ENCODE peak calls at places on chromosome 3, in eight cellular contexts. One of them, this sample, is unnamed.

GRCh38 chr3:65186268-65186667 is 498.5 kb upstream of the ADAMTS9 start:
- DNase-seq in body of pancreas: no peak
- DNase-seq in brain microvascular endothelial cell: no peak
- DNase-seq in uterus: no peak
- DNase-seq in GM13976: no peak
- DNase-seq in fibroblast of mammary gland: no peak
- DNase-seq in CD4-positive, alpha-beta T cell: no peak
- DNase-seq in psoas muscle: no peak
- DNase-seq in this sample: no peak

GRCh38 chr3:138939563-138940241 is 7.2 kb downstream of the FOXL2 start:
- DNase-seq in body of pancreas: no peak
- DNase-seq in fibroblast of mammary gland: no peak
- DNase-seq in CD4-positive, alpha-beta T cell: no peak
- DNase-seq in brain microvascular endothelial cell: no peak
- DNase-seq in psoas muscle: no peak
- DNase-seq in GM13976: no peak
- DNase-seq in uterus: no peak
- DNase-seq in this sample: peak

GRCh38 chr3:34185301-34185700 is 386.9 kb downstream of the PDCD6IP start:
- DNase-seq in GM13976: no peak
- DNase-seq in body of pancreas: no peak
- DNase-seq in uterus: no peak
- DNase-seq in fibroblast of mammary gland: no peak
- DNase-seq in brain microvascular endothelial cell: no peak
- DNase-seq in CD4-positive, alpha-beta T cell: no peak
- DNase-seq in psoas muscle: no peak
- DNase-seq in this sample: no peak

GRCh38 chr3:185308126-185308754 is 54.4 kb upstream of the EHHADH start:
- DNase-seq in brain microvascular endothelial cell: peak
- DNase-seq in fibroblast of mammary gland: peak
- DNase-seq in CD4-positive, alpha-beta T cell: no peak
- DNase-seq in uterus: no peak
- DNase-seq in body of pancreas: peak
- DNase-seq in GM13976: peak
- DNase-seq in psoas muscle: no peak
- DNase-seq in this sample: no peak

GRCh38 chr3:192727032-192727847 is at the start of gene FGF12:
- DNase-seq in GM13976: peak
- DNase-seq in fibroblast of mammary gland: peak
- DNase-seq in CD4-positive, alpha-beta T cell: no peak
- DNase-seq in uterus: peak
- DNase-seq in brain microvascular endothelial cell: peak
- DNase-seq in psoas muscle: peak
- DNase-seq in body of pancreas: peak
- DNase-seq in this sample: no peak

GRCh38 chr3:102360211-102360610 is 74.6 kb upstream of the ZPLD1 start:
- DNase-seq in uterus: no peak
- DNase-seq in GM13976: no peak
- DNase-seq in CD4-positive, alpha-beta T cell: no peak
- DNase-seq in body of pancreas: no peak
- DNase-seq in psoas muscle: no peak
- DNase-seq in brain microvascular endothelial cell: no peak
- DNase-seq in fibroblast of mammary gland: no peak
- DNase-seq in this sample: no peak

GRCh38 chr3:152610621-152611020 is 224.3 kb upstream of the P2RY1 start:
- DNase-seq in uterus: no peak
- DNase-seq in body of pancreas: no peak
- DNase-seq in psoas muscle: no peak
- DNase-seq in GM13976: no peak
- DNase-seq in brain microvascular endothelial cell: no peak
- DNase-seq in fibroblast of mammary gland: no peak
- DNase-seq in CD4-positive, alpha-beta T cell: no peak
- DNase-seq in this sample: no peak

GRCh38 chr3:71453822-71454512 is 129.6 kb downstream of the FOXP1 start:
- DNase-seq in brain microvascular endothelial cell: no peak
- DNase-seq in psoas muscle: no peak
- DNase-seq in CD4-positive, alpha-beta T cell: no peak
- DNase-seq in fibroblast of mammary gland: no peak
- DNase-seq in body of pancreas: no peak
- DNase-seq in GM13976: no peak
- DNase-seq in uterus: no peak
- DNase-seq in this sample: no peak

GRCh38 chr3:188926141-188926540 is 245.6 kb upstream of the TPRG1 start:
- DNase-seq in fibroblast of mammary gland: peak
- DNase-seq in CD4-positive, alpha-beta T cell: no peak
- DNase-seq in uterus: no peak
- DNase-seq in brain microvascular endothelial cell: no peak
- DNase-seq in body of pancreas: no peak
- DNase-seq in psoas muscle: no peak
- DNase-seq in GM13976: no peak
- DNase-seq in this sample: no peak

GRCh38 chr3:52017467-52018065 is 21.9 kb upstream of the RPL29 start:
- DNase-seq in psoas muscle: peak
- DNase-seq in fibroblast of mammary gland: no peak
- DNase-seq in uterus: no peak
- DNase-seq in CD4-positive, alpha-beta T cell: no peak
- DNase-seq in brain microvascular endothelial cell: no peak
- DNase-seq in body of pancreas: no peak
- DNase-seq in GM13976: no peak
- DNase-seq in this sample: no peak

GRCh38 chr3:52015431-52016256 is 19.9 kb upstream of the RPL29 start:
- DNase-seq in body of pancreas: no peak
- DNase-seq in brain microvascular endothelial cell: no peak
- DNase-seq in fibroblast of mammary gland: no peak
- DNase-seq in CD4-positive, alpha-beta T cell: no peak
- DNase-seq in uterus: no peak
- DNase-seq in psoas muscle: no peak
- DNase-seq in GM13976: no peak
- DNase-seq in this sample: no peak

GRCh38 chr3:52013802-52014598 is 18.3 kb upstream of the RPL29 start:
- DNase-seq in psoas muscle: no peak
- DNase-seq in GM13976: no peak
- DNase-seq in fibroblast of mammary gland: no peak
- DNase-seq in CD4-positive, alpha-beta T cell: no peak
- DNase-seq in body of pancreas: no peak
- DNase-seq in uterus: no peak
- DNase-seq in brain microvascular endothelial cell: no peak
- DNase-seq in this sample: no peak

GRCh38 chr3:52012699-52013098 is 17.0 kb upstream of the RPL29 start:
- DNase-seq in GM13976: no peak
- DNase-seq in body of pancreas: no peak
- DNase-seq in psoas muscle: peak
- DNase-seq in brain microvascular endothelial cell: no peak
- DNase-seq in uterus: no peak
- DNase-seq in CD4-positive, alpha-beta T cell: no peak
- DNase-seq in fibroblast of mammary gland: no peak
- DNase-seq in this sample: no peak

DNA sequence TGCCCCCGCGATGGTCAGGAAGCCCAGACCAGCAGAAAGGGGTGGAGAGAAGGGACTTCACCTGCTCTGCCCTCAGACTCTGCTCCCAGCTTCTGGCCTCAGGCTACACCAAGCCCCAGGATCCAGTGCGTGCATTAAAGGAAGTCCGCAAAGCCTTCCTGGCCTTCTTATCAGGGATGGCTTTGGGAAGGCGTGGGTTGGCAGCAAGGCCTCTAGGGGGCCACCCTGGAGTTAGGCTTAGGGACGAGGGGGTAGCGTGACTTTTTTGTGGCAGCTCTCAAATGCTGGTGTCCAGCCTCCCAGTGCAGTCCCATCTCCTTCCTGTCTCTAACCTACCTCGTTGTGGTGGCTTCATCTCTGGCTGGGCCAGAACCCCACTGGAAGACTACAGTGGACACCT is 18.9 kb upstream of the RPL29 start:
- DNase-seq in psoas muscle: peak
- DNase-seq in fibroblast of mammary gland: no peak
- DNase-seq in GM13976: no peak
- DNase-seq in brain microvascular endothelial cell: no peak
- DNase-seq in CD4-positive, alpha-beta T cell: no peak
- DNase-seq in uterus: no peak
- DNase-seq in body of pancreas: no peak
- DNase-seq in this sample: no peak
- TF ChIP-seq CTCF in psoas muscle: no peak
- TF ChIP-seq CTCF in fibroblast of mammary gland: peak
- TF ChIP-seq CTCF in GM13976: no peak
- TF ChIP-seq CTCF in brain microvascular endothelial cell: peak
- TF ChIP-seq CTCF in CD4-positive, alpha-beta T cell: no peak
- TF ChIP-seq CTCF in uterus: no peak
- TF ChIP-seq CTCF in body of pancreas: no peak
- TF ChIP-seq CTCF in this sample: no peak

DNA sequence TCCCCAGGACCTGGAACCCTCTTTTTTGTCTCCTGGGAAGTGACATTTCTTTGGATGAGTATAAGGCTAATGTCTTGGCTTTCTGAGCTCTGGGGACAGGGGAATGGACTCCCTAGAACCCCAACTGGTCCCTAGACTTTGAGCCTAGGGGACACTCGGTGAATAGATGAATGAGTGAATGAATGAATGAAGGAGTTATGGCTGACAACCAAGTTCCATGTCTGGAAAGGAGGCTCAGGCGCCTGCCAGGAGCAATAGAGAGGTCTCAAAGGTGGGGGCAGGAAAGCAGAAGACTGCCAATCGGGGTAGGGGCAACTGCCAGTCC is 712 bp upstream of the PRKCD start:
- DNase-seq in brain microvascular endothelial cell: no peak
- DNase-seq in GM13976: no peak
- DNase-seq in fibroblast of mammary gland: no peak
- DNase-seq in psoas muscle: no peak
- DNase-seq in CD4-positive, alpha-beta T cell: no peak
- DNase-seq in body of pancreas: no peak
- DNase-seq in uterus: no peak
- DNase-seq in this sample: no peak
- TF ChIP-seq CTCF in brain microvascular endothelial cell: no peak
- TF ChIP-seq CTCF in GM13976: no peak
- TF ChIP-seq CTCF in fibroblast of mammary gland: no peak
- TF ChIP-seq CTCF in psoas muscle: no peak
- TF ChIP-seq CTCF in CD4-positive, alpha-beta T cell: no peak
- TF ChIP-seq CTCF in body of pancreas: no peak
- TF ChIP-seq CTCF in uterus: no peak
- TF ChIP-seq CTCF in this sample: no peak

GRCh38 chr3:186510374-186511079 is 33.7 kb downstream of the CRYGS start:
- DNase-seq in GM13976: peak
- DNase-seq in brain microvascular endothelial cell: no peak
- DNase-seq in fibroblast of mammary gland: no peak
- DNase-seq in body of pancreas: no peak
- DNase-seq in uterus: no peak
- DNase-seq in CD4-positive, alpha-beta T cell: no peak
- DNase-seq in psoas muscle: no peak
- DNase-seq in this sample: no peak
- TF ChIP-seq CTCF in GM13976: peak
- TF ChIP-seq CTCF in brain microvascular endothelial cell: no peak
- TF ChIP-seq CTCF in fibroblast of mammary gland: no peak
- TF ChIP-seq CTCF in body of pancreas: no peak
- TF ChIP-seq CTCF in uterus: no peak
- TF ChIP-seq CTCF in CD4-positive, alpha-beta T cell: no peak
- TF ChIP-seq CTCF in psoas muscle: no peak
- TF ChIP-seq CTCF in this sample: no peak

GRCh38 chr3:124786491-124787241 is 56.4 kb downstream of the UMPS start:
- DNase-seq in uterus: no peak
- DNase-seq in body of pancreas: no peak
- DNase-seq in psoas muscle: no peak
- DNase-seq in brain microvascular endothelial cell: no peak
- DNase-seq in fibroblast of mammary gland: peak
- DNase-seq in GM13976: no peak
- DNase-seq in CD4-positive, alpha-beta T cell: no peak
- DNase-seq in this sample: no peak
- TF ChIP-seq CTCF in uterus: peak
- TF ChIP-seq CTCF in body of pancreas: peak
- TF ChIP-seq CTCF in psoas muscle: peak
- TF ChIP-seq CTCF in brain microvascular endothelial cell: peak
- TF ChIP-seq CTCF in fibroblast of mammary gland: peak
- TF ChIP-seq CTCF in GM13976: no peak
- TF ChIP-seq CTCF in CD4-positive, alpha-beta T cell: no peak
- TF ChIP-seq CTCF in this sample: no peak

GRCh38 chr3:53350652-53351051 is 3.3 kb upstream of the DCP1A start:
- DNase-seq in uterus: no peak
- DNase-seq in brain microvascular endothelial cell: peak
- DNase-seq in psoas muscle: no peak
- DNase-seq in CD4-positive, alpha-beta T cell: no peak
- DNase-seq in body of pancreas: no peak
- DNase-seq in GM13976: peak
- DNase-seq in fibroblast of mammary gland: peak
- DNase-seq in this sample: no peak
- TF ChIP-seq CTCF in uterus: no peak
- TF ChIP-seq CTCF in brain microvascular endothelial cell: peak
- TF ChIP-seq CTCF in psoas muscle: peak
- TF ChIP-seq CTCF in CD4-positive, alpha-beta T cell: no peak
- TF ChIP-seq CTCF in body of pancreas: no peak
- TF ChIP-seq CTCF in GM13976: peak
- TF ChIP-seq CTCF in fibroblast of mammary gland: peak
- TF ChIP-seq CTCF in this sample: no peak

DNA sequence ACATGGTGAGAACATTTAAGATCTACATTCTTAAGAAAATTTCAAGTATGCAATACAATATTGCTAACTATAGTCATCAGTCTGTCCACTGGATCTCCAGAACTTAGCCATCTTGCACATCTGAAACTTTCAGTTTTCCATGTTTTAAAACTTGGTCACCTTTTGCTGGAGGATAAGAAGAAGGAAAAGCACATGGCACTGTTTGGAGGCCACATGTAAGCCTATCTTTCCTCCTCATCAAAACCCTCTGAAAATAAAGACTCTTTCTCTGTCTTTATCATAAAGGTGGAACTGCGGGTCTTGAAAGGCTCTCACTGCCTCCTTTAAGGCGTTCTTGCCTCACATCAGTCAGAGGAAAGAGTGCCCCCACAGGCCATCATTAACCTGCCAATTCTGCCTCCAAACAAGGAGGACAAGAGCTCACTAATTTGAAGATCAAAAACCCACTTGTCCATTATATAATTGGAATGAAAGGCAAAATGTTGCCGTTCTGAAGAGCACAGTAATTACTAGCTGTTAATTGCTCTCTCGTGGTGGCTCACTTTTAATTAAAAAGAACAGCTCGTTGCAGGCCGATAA is 157.8 kb downstream of the MECOM start:
- DNase-seq in psoas muscle: no peak
- DNase-seq in body of pancreas: no peak
- DNase-seq in uterus: no peak
- DNase-seq in GM13976: no peak
- DNase-seq in fibroblast of mammary gland: no peak
- DNase-seq in CD4-positive, alpha-beta T cell: no peak
- DNase-seq in brain microvascular endothelial cell: no peak
- DNase-seq in this sample: no peak
- TF ChIP-seq CTCF in psoas muscle: no peak
- TF ChIP-seq CTCF in body of pancreas: no peak
- TF ChIP-seq CTCF in uterus: no peak
- TF ChIP-seq CTCF in GM13976: no peak
- TF ChIP-seq CTCF in fibroblast of mammary gland: peak
- TF ChIP-seq CTCF in CD4-positive, alpha-beta T cell: no peak
- TF ChIP-seq CTCF in brain microvascular endothelial cell: peak
- TF ChIP-seq CTCF in this sample: no peak